ENCODE peak calls at places on chromosome 22, in four cellular contexts. V, Q, K and I are unnamed samples.

GRCh38 chr22:20299736-20300136 is 20.1 kb downstream of the DGCR6L start:
- DNase-seq in V (no peak), Q (no peak), K (peak; percentile 22), I (peak; percentile 34)

GRCh38 chr22:36027960-36028645 is 521 bp downstream of the RBFOX2 start:
- DNase-seq in V (peak; percentile 94), Q (peak; percentile 45), K (no peak), I (peak; percentile 30)

GRCh38 chr22:36239150-36239400 is 252 bp downstream of the APOL2 start:
- DNase-seq in V (no peak), Q (no peak), K (no peak), I (no peak)

GRCh38 chr22:24424901-24425775 is 2.3 kb upstream of the ADORA2A start:
- DNase-seq in V (no peak), Q (no peak), K (no peak), I (no peak)

GRCh38 chr22:37278261-37278660 is 4.0 kb upstream of the CYTH4 start:
- DNase-seq in V (no peak), Q (no peak), K (no peak), I (no peak)

GRCh38 chr22:29343313-29343805 is 27.9 kb upstream of the RASL10A start:
- DNase-seq in V (peak; percentile 18), Q (no peak), K (peak; percentile 73), I (no peak)

GRCh38 chr22:31084811-31085492 is 3.8 kb downstream of the SMTN start:
- DNase-seq in V (peak; percentile 90), Q (peak; percentile 84), K (peak; percentile 90), I (peak; percentile 90)

GRCh38 chr22:37898441-37899181 is 7.5 kb upstream of the MICALL1 start:
- DNase-seq in V (no peak), Q (no peak), K (no peak), I (no peak)

GRCh38 chr22:39908737-39909136 is 7.9 kb downstream of the GRAP2 start:
- DNase-seq in V (no peak), Q (no peak), K (no peak), I (no peak)

GRCh38 chr22:18968011-18968749 is 32.1 kb upstream of the PRODH start:
- DNase-seq in V (peak; percentile 81), Q (no peak), K (no peak), I (no peak)

GRCh38 chr22:45318168-45318557 is 8.4 kb downstream of the FAM118A start:
- DNase-seq in V (peak; percentile 75), Q (peak; percentile 81), K (peak; percentile 78), I (peak; percentile 84)

GRCh38 chr22:39448205-39449054 is 8.4 kb upstream of the MGAT3 start:
- DNase-seq in V (no peak), Q (no peak), K (no peak), I (no peak)

GRCh38 chr22:35547993-35548761 is 7.5 kb downstream of the RASD2 start:
- DNase-seq in V (peak; percentile 56), Q (no peak), K (no peak), I (no peak)

GRCh38 chr22:30270841-30271240 is 4.2 kb upstream of the OSM start:
- DNase-seq in V (no peak), Q (peak; percentile 70), K (peak; percentile 70), I (peak; percentile 57)

GRCh38 chr22:30044369-30044768 is 35.9 kb upstream of the HORMAD2 start:
- DNase-seq in V (no peak), Q (peak; percentile 53), K (no peak), I (peak; percentile 68)

GRCh38 chr22:30325065-30325720 is 1.5 kb downstream of the TBC1D10A start:
- DNase-seq in V (peak; percentile 50), Q (peak; percentile 73), K (no peak), I (peak; percentile 73)

GRCh38 chr22:40405178-40406062 is 35.0 kb downstream of the SGSM3 start:
- DNase-seq in V (no peak), Q (no peak), K (no peak), I (no peak)

GRCh38 chr22:17808688-17809403 is 34.6 kb upstream of the BID start:
- DNase-seq in V (no peak), Q (no peak), K (no peak), I (no peak)

GRCh38 chr22:33210129-33210784 is 152.1 kb upstream of the SYN3 start:
- DNase-seq in V (peak; percentile 64), Q (peak; percentile 39), K (no peak), I (peak; percentile 9)

GRCh38 chr22:38222797-38223119 is 21.0 kb downstream of the MAFF start:
- DNase-seq in V (no peak), Q (no peak), K (no peak), I (peak; percentile 56)

GRCh38 chr22:31286360-31287255 is 5.7 kb downstream of the PIK3IP1 start:
- DNase-seq in V (no peak), Q (peak; percentile 42), K (no peak), I (peak; percentile 56)

GRCh38 chr22:27011717-27012116 is 354.3 kb downstream of the MIAT start:
- DNase-seq in V (no peak), Q (no peak), K (no peak), I (no peak)

GRCh38 chr22:27008454-27008853 is 351.1 kb downstream of the MIAT start:
- DNase-seq in V (no peak), Q (no peak), K (no peak), I (no peak)

DNA sequence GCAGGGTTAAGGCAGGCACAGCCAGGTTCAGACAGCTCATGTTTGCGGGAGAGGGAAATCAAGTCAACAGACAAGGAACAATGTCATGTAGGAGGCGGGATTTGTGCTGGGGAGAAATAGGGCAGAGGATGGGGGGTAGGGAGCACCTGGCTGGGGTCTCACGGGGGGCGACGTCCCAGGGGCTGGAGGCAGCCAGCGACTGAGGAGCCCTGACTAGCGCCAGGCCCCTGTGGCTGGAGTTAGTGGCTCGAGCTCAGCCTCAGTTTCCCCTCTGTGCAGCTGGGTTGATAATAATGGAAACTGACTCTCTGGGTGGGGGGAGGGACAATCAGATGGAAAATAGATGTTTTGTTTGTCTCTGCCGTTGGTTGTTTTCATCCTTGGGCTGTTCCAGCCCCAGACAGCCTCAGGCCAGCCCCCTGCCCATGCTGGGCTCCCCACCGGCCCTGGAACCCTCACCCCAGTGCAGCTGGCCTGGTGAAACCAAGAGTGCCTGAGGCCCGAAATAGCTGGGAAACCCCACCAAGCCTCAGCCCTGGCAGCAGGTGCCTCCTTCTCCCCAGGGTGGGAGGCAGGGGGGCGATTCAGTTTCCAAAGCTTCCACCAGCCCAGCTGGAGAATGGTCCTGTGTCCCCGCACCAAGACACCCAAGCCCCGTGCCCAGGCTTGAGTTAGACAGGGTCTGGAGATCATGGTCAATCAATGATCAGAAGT is 44.1 kb downstream of the IGLL5 start:
- DNase-seq in V (no peak), Q (no peak), K (no peak), I (peak; percentile 75)
- H3K27ac ChIP-seq in V (no peak overlapping the region), Q (no peak overlapping the region), K (no peak overlapping the region), I (no peak overlapping the region)

DNA sequence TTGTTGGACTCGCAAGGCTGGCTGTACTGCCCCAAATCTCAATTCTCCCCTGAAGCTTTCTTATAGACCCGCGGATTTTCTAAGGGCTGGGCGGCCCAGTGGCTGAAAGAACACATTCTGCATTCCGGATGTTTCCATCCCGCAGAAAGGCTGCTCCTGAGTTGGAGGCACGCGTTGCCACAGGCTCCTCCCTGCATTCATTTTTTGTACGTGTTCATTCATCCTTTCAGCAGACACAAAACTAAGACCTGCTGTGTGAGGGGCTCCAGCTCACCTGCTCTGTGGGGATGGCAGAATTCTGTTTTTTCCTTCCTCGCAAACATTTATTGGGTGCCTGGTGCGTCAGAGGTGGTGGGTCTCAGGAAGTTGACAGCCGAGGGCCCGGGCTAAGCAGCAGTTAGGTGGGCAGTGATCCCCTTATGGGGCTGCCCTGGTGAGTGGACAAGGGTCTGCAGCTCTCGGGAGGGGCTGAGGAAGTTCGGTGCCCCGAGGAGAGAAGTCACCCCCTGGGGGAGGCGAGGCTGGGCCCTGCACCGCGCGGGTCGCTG is 23.7 kb downstream of the SHANK3 start:
- DNase-seq in V (no peak), Q (no peak), K (peak; percentile 12), I (no peak)
- H3K4me1 ChIP-seq in V (peaks cover 3% of the 10 kb centered on the region), Q (no peaks in the 10 kb centered on the region), K (peaks cover 90% of the 10 kb centered on the region), I (peaks cover 8% of the 10 kb centered on the region)

GRCh38 chr22:50540352-50540751 is 5.3 kb upstream of the KLHDC7B start:
- DNase-seq in V (no peak), Q (no peak), K (no peak), I (no peak)
- H3K27ac ChIP-seq in V (no peak overlapping the region), Q (no peak overlapping the region), K (peak overlapping the region; percentile 87), I (peak overlapping the region; percentile 91)

GRCh38 chr22:43828711-43829447 is 16.8 kb upstream of the EFCAB6 start:
- DNase-seq in V (no peak), Q (no peak), K (peak; percentile 88), I (no peak)

GRCh38 chr22:43830931-43831560 is 18.9 kb upstream of the EFCAB6 start:
- DNase-seq in V (no peak), Q (no peak), K (no peak), I (no peak)

GRCh38 chr22:43831561-43832392 is 19.7 kb upstream of the EFCAB6 start:
- DNase-seq in V (no peak), Q (no peak), K (no peak), I (no peak)

GRCh38 chr22:43829448-43829821 is 17.3 kb upstream of the EFCAB6 start:
- DNase-seq in V (no peak), Q (no peak), K (peak; percentile 37), I (no peak)

DNA sequence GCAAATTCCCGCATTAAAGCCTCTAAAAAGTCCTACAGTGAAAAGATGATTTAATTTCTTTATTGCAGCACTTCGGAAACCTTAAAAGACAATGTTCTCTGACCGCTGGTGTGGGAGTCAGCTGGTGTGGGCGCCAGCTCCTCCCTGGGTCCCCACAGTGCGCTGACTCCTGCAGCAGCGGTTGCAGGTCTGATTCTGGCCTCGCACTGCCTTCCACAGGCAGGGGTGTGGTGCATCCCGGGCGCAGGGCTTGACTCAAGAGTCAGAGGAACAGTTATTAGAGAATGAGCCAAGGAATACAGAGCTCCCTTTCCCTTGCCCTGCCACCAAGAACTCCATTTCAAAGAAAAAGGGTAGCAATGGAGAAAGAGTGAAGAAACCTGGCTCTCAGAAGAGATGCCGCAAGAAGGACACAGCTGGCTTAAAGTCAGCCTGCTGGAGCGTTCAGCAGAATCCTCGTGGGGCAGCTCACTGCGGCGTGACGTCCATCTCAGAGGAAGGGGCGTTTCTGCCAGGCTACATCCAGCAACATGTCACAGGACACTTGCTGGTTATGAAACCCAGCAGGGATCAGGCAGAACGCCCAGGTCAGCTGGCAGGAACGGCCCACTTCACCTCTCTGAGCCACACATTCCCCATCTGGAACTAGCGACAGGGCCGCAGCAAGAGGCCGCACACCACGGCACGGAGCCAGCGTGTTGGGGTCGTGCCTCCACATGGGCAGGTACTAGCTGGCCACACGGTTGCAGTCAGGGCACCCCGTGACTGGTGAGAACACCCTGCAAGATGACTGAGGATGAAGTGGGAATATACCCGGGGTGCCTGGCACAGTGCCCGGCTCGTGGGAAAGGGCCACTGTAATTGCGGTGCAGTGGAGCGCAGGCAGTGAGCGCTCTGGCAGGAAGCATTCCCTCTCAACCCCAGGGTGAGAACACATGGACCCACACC is 18.1 kb upstream of the EFCAB6 start:
- DNase-seq in V (no peak), Q (no peak), K (peak; percentile 87), I (no peak)
- H3K4me1 ChIP-seq in V (no peaks in the 10 kb centered on the region), Q (no peaks in the 10 kb centered on the region), K (peaks cover 38% of the 10 kb centered on the region), I (peaks cover 4% of the 10 kb centered on the region)

GRCh38 chr22:23137905-23138520 is 3.8 kb downstream of the RSPH14 start:
- DNase-seq in V (no peak), Q (no peak), K (no peak), I (peak; percentile 56)

GRCh38 chr22:23140385-23140784 is 1.4 kb downstream of the RSPH14 start:
- DNase-seq in V (no peak), Q (no peak), K (no peak), I (no peak)

GRCh38 chr22:23133922-23134321 is 7.9 kb downstream of the RSPH14 start:
- DNase-seq in V (no peak), Q (no peak), K (no peak), I (no peak)

GRCh38 chr22:23138584-23139469 is 3.0 kb downstream of the RSPH14 start:
- DNase-seq in V (no peak), Q (no peak), K (no peak), I (no peak)

GRCh38 chr22:23137468-23137867 is 4.3 kb downstream of the RSPH14 start:
- DNase-seq in V (no peak), Q (no peak), K (no peak), I (no peak)
- H3K27ac ChIP-seq in V (no peak overlapping the region), Q (no peak overlapping the region), K (no peak overlapping the region), I (peak overlapping the region; percentile 53)

GRCh38 chr22:23233746-23234408 is 53.6 kb downstream of the BCR start:
- DNase-seq in V (no peak), Q (no peak), K (peak; percentile 60), I (no peak)
- H3K4me1 ChIP-seq in V (peaks cover 54% of the 10 kb centered on the region), Q (peaks cover 22% of the 10 kb centered on the region), K (peaks cover 78% of the 10 kb centered on the region), I (peaks cover 19% of the 10 kb centered on the region)